ENCODE peak calls at places on chromosomes 5 and 9, in seven cellular contexts. D, A, J, P, U, I and C are unnamed samples.

GRCh38 chr9:134325096-134325812 is 1.0 kb upstream of the RXRA start:
- DNase-seq in D (no peak), A (peak; percentile 32), J (peak; percentile 55), P (no peak), U (no peak), I (no peak), C (no peak)

GRCh38 chr5:161086456-161086855 is 234.4 kb upstream of the ATP10B start:
- DNase-seq in D (no peak), A (no peak), J (peak; percentile 17), P (no peak), U (no peak), I (no peak), C (no peak)

GRCh38 chr9:112174965-112175795 is at the start of gene SUSD1:
- DNase-seq in D (peak; percentile 70), A (peak; percentile 39), J (peak; percentile 31), P (no peak), U (no peak), I (peak; percentile 19), C (peak; percentile 28)

GRCh38 chr5:143397302-143398052 is 6.0 kb downstream of the NR3C1 start:
- DNase-seq in D (no peak), A (no peak), J (no peak), P (no peak), U (no peak), I (no peak), C (no peak)

GRCh38 chr5:6517494-6517893 is 68.8 kb downstream of the UBE2QL1 start:
- DNase-seq in D (no peak), A (no peak), J (no peak), P (no peak), U (no peak), I (no peak), C (no peak)

GRCh38 chr5:43661102-43661501 is 58.1 kb downstream of the NNT start:
- DNase-seq in D (no peak), A (no peak), J (peak; percentile 52), P (peak; percentile 1), U (peak; percentile 26), I (no peak), C (peak; percentile 24)

GRCh38 chr9:79572032-79572890 is 496 bp downstream of the TLE4 start:
- DNase-seq in D (peak; percentile 69), A (peak; percentile 46), J (peak; percentile 42), P (no peak), U (no peak), I (peak; percentile 19), C (no peak)

GRCh38 chr5:135245521-135246499 is 153.2 kb downstream of the MACROH2A1 start:
- DNase-seq in D (no peak), A (no peak), J (peak; percentile 82), P (no peak), U (no peak), I (no peak), C (no peak)

GRCh38 chr5:54357371-54358058 is 47.1 kb upstream of the ARL15 start:
- DNase-seq in D (no peak), A (no peak), J (no peak), P (no peak), U (peak; percentile 4), I (no peak), C (peak; percentile 21)

GRCh38 chr9:38671748-38672147 is 48.2 kb downstream of the FAM240B start:
- DNase-seq in D (peak; percentile 29), A (no peak), J (no peak), P (no peak), U (no peak), I (no peak), C (peak; percentile 43)

GRCh38 chr5:168578506-168579205 is 512 bp downstream of the PANK3 start:
- DNase-seq in D (no peak), A (no peak), J (no peak), P (peak; percentile 2), U (peak; percentile 30), I (no peak), C (no peak)

GRCh38 chr9:130137870-130138653 is 34.1 kb upstream of the NCS1 start:
- DNase-seq in D (no peak), A (no peak), J (peak; percentile 97), P (no peak), U (no peak), I (no peak), C (no peak)

GRCh38 chr5:107388111-107388861 is 282.5 kb downstream of the EFNA5 start:
- DNase-seq in D (peak; percentile 59), A (no peak), J (peak; percentile 87), P (no peak), U (peak; percentile 55), I (no peak), C (no peak)

GRCh38 chr9:124290053-124290581 is 32.4 kb downstream of the NEK6 start:
- DNase-seq in D (peak; percentile 70), A (no peak), J (no peak), P (no peak), U (no peak), I (no peak), C (peak; percentile 16)

GRCh38 chr5:134536876-134537275 is 11.4 kb downstream of the JADE2 start:
- DNase-seq in D (no peak), A (no peak), J (no peak), P (no peak), U (no peak), I (no peak), C (no peak)

GRCh38 chr9:15622596-15622995 is 69.8 kb downstream of the CCDC171 start:
- DNase-seq in D (no peak), A (no peak), J (peak; percentile 8), P (no peak), U (no peak), I (no peak), C (no peak)

GRCh38 chr9:136007906-136008692 is 46.9 kb upstream of the UBAC1 start:
- DNase-seq in D (no peak), A (no peak), J (peak; percentile 80), P (no peak), U (no peak), I (no peak), C (no peak)

GRCh38 chr5:181069767-181070491 is 29.9 kb downstream of the BTNL9 start:
- DNase-seq in D (no peak), A (no peak), J (peak; percentile 23), P (no peak), U (no peak), I (no peak), C (no peak)

GRCh38 chr5:153094333-153094732 is 396.1 kb upstream of the GRIA1 start:
- DNase-seq in D (no peak), A (no peak), J (no peak), P (no peak), U (no peak), I (no peak), C (no peak)

GRCh38 chr5:57834829-57835554 is 352.4 kb upstream of the ACTBL2 start:
- DNase-seq in D (no peak), A (no peak), J (peak; percentile 34), P (no peak), U (no peak), I (no peak), C (peak; percentile 72)

GRCh38 chr5:36161317-36161716 is 9.4 kb downstream of the SKP2 start:
- DNase-seq in D (no peak), A (no peak), J (no peak), P (no peak), U (no peak), I (no peak), C (no peak)

GRCh38 chr5:120358949-120359348 is 105.2 kb upstream of the PRR16 start:
- DNase-seq in D (no peak), A (no peak), J (no peak), P (no peak), U (no peak), I (no peak), C (no peak)

GRCh38 chr5:127392762-127393161 is 102.2 kb downstream of the MEGF10 start:
- DNase-seq in D (no peak), A (no peak), J (peak; percentile 40), P (no peak), U (no peak), I (no peak), C (no peak)

GRCh38 chr9:116165912-116166311 is 12.3 kb downstream of the PAPPA start:
- DNase-seq in D (no peak), A (no peak), J (peak; percentile 33), P (no peak), U (no peak), I (no peak), C (no peak)

GRCh38 chr9:124258765-124259272 is 1.1 kb downstream of the NEK6 start:
- DNase-seq in D (no peak), A (no peak), J (peak; percentile 32), P (no peak), U (no peak), I (no peak), C (no peak)

GRCh38 chr9:79976501-79977444 is 405.0 kb downstream of the TLE4 start:
- DNase-seq in D (no peak), A (no peak), J (no peak), P (no peak), U (no peak), I (no peak), C (peak; percentile 32)

GRCh38 chr9:31807574-31808256 is 576.7 kb upstream of the ACO1 start:
- DNase-seq in D (no peak), A (no peak), J (no peak), P (no peak), U (no peak), I (no peak), C (no peak)